ENCODE peak calls at places on chromosome 7, in nine cellular contexts. A is activated T-cell treated with anti-CD3 and anti-CD28 coated beads, Interleukin-2, amount 50 U/mL, for 1 hour; H is stimulated activated CD4-positive, alpha-beta T cell treated with anti-CD3 and anti-CD28 coated beads, Interleukin-2, amount 100 ng/mL, for 24 hours; V is central memory CD4-positive, alpha-beta T cell; C is cardiac muscle cell; J is hepatocyte; S is posterior vena cava; N is erythroblast; D is stimulated activated CD8-positive, alpha-beta memory T cell treated with anti-CD3 and anti-CD28 coated beads, Interleukin-12 subunit alpha, Interleukin-12 subunit beta, amount 100 ng/mL, for 1 hour. W is an unnamed sample.

GRCh38 chr7:27677912-27678612 is 15.4 kb upstream of the HIBADH start:
- DNase-seq in A (no peak), H (no peak), V (no peak), C (no peak), J (peak; percentile 76), S (no peak), N (peak; percentile 51), D (no peak), W (peak; percentile 94)

GRCh38 chr7:36683695-36684357 is 40.5 kb downstream of the AOAH start:
- DNase-seq in A (no peak), H (no peak), V (no peak), C (no peak), J (peak; percentile 27), S (no peak), N (no peak), D (no peak), W (no peak)

GRCh38 chr7:78924581-78924980 is 528.9 kb downstream of the MAGI2 start:
- DNase-seq in A (no peak), H (no peak), V (no peak), C (peak; percentile 49), J (peak; percentile 35), S (no peak), N (no peak), D (no peak), W (peak; percentile 9)

GRCh38 chr7:135670179-135670578 is 7.9 kb downstream of the STMP1 start:
- DNase-seq in A (no peak), H (no peak), V (no peak), C (no peak), J (no peak), S (no peak), N (no peak), D (no peak), W (no peak)

GRCh38 chr7:33591481-33591880 is 313.9 kb upstream of the BMPER start:
- DNase-seq in A (no peak), H (no peak), V (no peak), C (no peak), J (no peak), S (no peak), N (no peak), D (no peak), W (no peak)

GRCh38 chr7:106358103-106358663 is 73.4 kb upstream of the NAMPT start:
- DNase-seq in A (no peak), H (no peak), V (no peak), C (no peak), J (peak; percentile 23), S (no peak), N (no peak), D (no peak), W (no peak)

GRCh38 chr7:130500910-130501309 is 9.0 kb downstream of the MEST start:
- DNase-seq in A (no peak), H (no peak), V (no peak), C (no peak), J (no peak), S (no peak), N (no peak), D (no peak), W (no peak)

GRCh38 chr7:55427800-55428199 is 62.7 kb downstream of the LANCL2 start:
- DNase-seq in A (no peak), H (no peak), V (no peak), C (no peak), J (no peak), S (no peak), N (no peak), D (no peak), W (no peak)

GRCh38 chr7:38284553-38284952 is 11.1 kb upstream of the TARP start:
- DNase-seq in A (no peak), H (no peak), V (no peak), C (no peak), J (no peak), S (no peak), N (no peak), D (no peak), W (no peak)

GRCh38 chr7:101943889-101944605 is 126.6 kb downstream of the CUX1 start:
- DNase-seq in A (no peak), H (no peak), V (no peak), C (no peak), J (no peak), S (peak; percentile 73), N (no peak), D (no peak), W (no peak)

GRCh38 chr7:110483553-110483952 is 607.4 kb upstream of the LRRN3 start:
- DNase-seq in A (no peak), H (no peak), V (no peak), C (no peak), J (no peak), S (no peak), N (no peak), D (no peak), W (no peak)

GRCh38 chr7:120926943-120927346 is 23.6 kb upstream of the ING3 start:
- DNase-seq in A (no peak), H (no peak), V (no peak), C (no peak), J (no peak), S (no peak), N (no peak), D (no peak), W (no peak)

GRCh38 chr7:155233703-155234492 is 63.8 kb upstream of the INSIG1 start:
- DNase-seq in A (no peak), H (no peak), V (no peak), C (no peak), J (no peak), S (peak; percentile 77), N (no peak), D (no peak), W (no peak)

GRCh38 chr7:100894860-100895700 is 608 bp downstream of the ACHE start:
- DNase-seq in A (peak; percentile 76), H (peak; percentile 69), V (no peak), C (peak; percentile 84), J (peak; percentile 81), S (no peak), N (peak; percentile 70), D (peak; percentile 44), W (no peak)

GRCh38 chr7:121853307-121853706 is 19.7 kb upstream of the PTPRZ1 start:
- DNase-seq in A (no peak), H (no peak), V (no peak), C (no peak), J (no peak), S (no peak), N (no peak), D (no peak), W (no peak)

GRCh38 chr7:102455596-102455995 is 9.1 kb downstream of the ALKBH4 start:
- DNase-seq in A (no peak), H (no peak), V (no peak), C (no peak), J (no peak), S (no peak), N (no peak), D (no peak), W (no peak)

GRCh38 chr7:107563072-107563760 is 504 bp downstream of the COG5 start:
- DNase-seq in A (no peak), H (no peak), V (peak; percentile 13), C (no peak), J (no peak), S (no peak), N (peak; percentile 76), D (peak; percentile 17), W (no peak)

GRCh38 chr7:90723866-90724265 is 127.7 kb downstream of the CDK14 start:
- DNase-seq in A (no peak), H (no peak), V (no peak), C (no peak), J (no peak), S (no peak), N (no peak), D (no peak), W (no peak)

GRCh38 chr7:240887-241421 is 48.6 kb downstream of the FAM20C start:
- DNase-seq in A (no peak), H (no peak), V (no peak), C (no peak), J (no peak), S (no peak), N (no peak), D (no peak), W (no peak)

GRCh38 chr7:99112097-99112496 is 31.8 kb downstream of the SMURF1 start:
- DNase-seq in A (no peak), H (no peak), V (no peak), C (no peak), J (no peak), S (no peak), N (no peak), D (no peak), W (no peak)

GRCh38 chr7:106599343-106599698 is 61.6 kb downstream of the CCDC71L start:
- DNase-seq in A (no peak), H (no peak), V (no peak), C (no peak), J (peak; percentile 11), S (no peak), N (no peak), D (no peak), W (no peak)

GRCh38 chr7:44279286-44279685 is 46.1 kb downstream of the CAMK2B start:
- DNase-seq in A (no peak), H (no peak), V (no peak), C (no peak), J (no peak), S (peak; percentile 59), N (no peak), D (no peak), W (no peak)

W was measured in NCI-H460.